ENCODE peak calls at places on chromosomes 4 and X, in six cellular contexts. Y, X, Q, B, E and O are unnamed samples. For H3K4me1, the result is how much of the 10 kb centered on the place peaks cover.

GRCh38 chr4:13524504-13525243 is 19.6 kb downstream of the NKX3-2 start:
- DNase-seq in Y (no peak), X (peak), Q (no peak), B (peak), E (no peak), O (peak)

GRCh38 chr4:184282895-184283654 is 65.4 kb upstream of the ENPP6 start:
- DNase-seq in Y (no peak), X (no peak), Q (no peak), B (no peak), E (no peak), O (no peak)

GRCh38 chr4:89803915-89804314 is 33.0 kb downstream of the SNCA start:
- DNase-seq in Y (no peak), X (no peak), Q (no peak), B (no peak), E (no peak), O (no peak)

GRCh38 chrX:66728818-66729271 is 90.0 kb upstream of the EDA2R start:
- DNase-seq in Y (peak), X (peak), Q (peak), B (peak), E (peak), O (peak)

GRCh38 chrX:48697182-48697727 is 721 bp downstream of the SUV39H1 start:
- DNase-seq in Y (no peak), X (no peak), Q (no peak), B (no peak), E (no peak), O (peak)

GRCh38 chr4:172688536-172688935 is 480.1 kb upstream of the GALNT7 start:
- DNase-seq in Y (no peak), X (no peak), Q (no peak), B (no peak), E (no peak), O (no peak)

GRCh38 chr4:118858779-118859178 is 22.9 kb upstream of the SEC24D start:
- DNase-seq in Y (no peak), X (no peak), Q (no peak), B (no peak), E (no peak), O (no peak)

GRCh38 chr4:103307479-103308042 is 109.4 kb upstream of the CENPE start:
- DNase-seq in Y (no peak), X (no peak), Q (no peak), B (no peak), E (no peak), O (no peak)

GRCh38 chr4:25368315-25368714 is 8.7 kb upstream of the ANAPC4 start:
- DNase-seq in Y (no peak), X (no peak), Q (no peak), B (no peak), E (no peak), O (no peak)

GRCh38 chr4:47031011-47031678 is at the start of gene GABRB1:
- DNase-seq in Y (peak), X (peak), Q (peak), B (peak), E (peak), O (peak)

GRCh38 chr4:726235-726787 is 20.7 kb downstream of the PCGF3 start:
- DNase-seq in Y (no peak), X (no peak), Q (peak), B (peak), E (no peak), O (peak)

GRCh38 chr4:95417531-95417930 is 131.2 kb downstream of the UNC5C start:
- DNase-seq in Y (no peak), X (no peak), Q (no peak), B (no peak), E (no peak), O (no peak)

GRCh38 chrX:133653363-133653762 is 238.1 kb upstream of the GPC4 start:
- DNase-seq in Y (no peak), X (no peak), Q (no peak), B (no peak), E (no peak), O (no peak)

GRCh38 chr4:39067451-39067850 is 5.4 kb downstream of the KLHL5 start:
- DNase-seq in Y (no peak), X (no peak), Q (no peak), B (no peak), E (no peak), O (no peak)

DNA sequence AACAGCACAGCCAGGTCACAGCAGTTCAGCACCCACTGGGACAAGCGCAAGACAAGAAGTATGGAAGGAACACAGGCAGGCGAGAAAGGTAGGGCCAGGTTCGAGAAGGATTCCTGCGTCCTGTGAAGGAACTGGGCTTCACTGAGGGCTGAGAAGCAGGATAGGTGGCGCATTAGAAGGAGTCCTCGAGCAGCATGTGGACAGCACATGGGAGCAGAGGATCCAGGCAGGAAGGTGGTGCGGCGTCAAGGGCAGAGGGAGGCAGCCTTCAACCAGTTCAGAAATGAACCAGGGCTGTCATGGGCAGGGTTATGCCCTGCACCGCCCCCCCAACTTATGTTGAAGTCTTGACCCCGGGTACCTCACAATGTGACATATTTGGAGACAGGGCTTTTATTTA is 30.8 kb upstream of the LAP3 start:
- DNase-seq in Y (no peak), X (no peak), Q (no peak), B (no peak), E (no peak), O (no peak)
- H3K23ac ChIP-seq in Y (no peak), X (no peak), Q (no peak), B (no peak), E (no peak), O (no peak)

DNA sequence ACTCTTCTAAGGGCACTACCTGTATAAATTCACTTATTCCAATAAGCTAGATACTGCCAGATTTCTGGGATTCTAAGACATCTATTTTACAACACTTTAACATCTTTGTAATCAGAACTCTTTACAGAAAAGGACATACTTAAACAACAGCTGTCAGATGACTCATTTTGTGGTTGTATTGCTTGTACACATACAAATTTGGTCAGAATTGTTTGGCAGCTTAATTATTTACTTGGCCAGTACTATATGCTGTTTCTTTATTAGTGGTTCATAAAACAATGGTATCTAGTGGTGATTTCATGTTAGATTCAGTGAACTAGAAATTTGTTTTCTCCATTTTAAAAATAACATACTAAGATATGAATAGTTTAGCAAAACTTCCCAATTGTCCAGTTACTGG is 27.2 kb downstream of the PALLD start:
- DNase-seq in Y (no peak), X (no peak), Q (no peak), B (peak), E (no peak), O (peak)
- H3K14ac ChIP-seq in Y (no peak), X (no peak), Q (no peak), B (no peak), E (no peak), O (no peak)

GRCh38 chrX:118528089-118528753 is 32.6 kb downstream of the DOCK11 start:
- DNase-seq in Y (no peak), X (no peak), Q (no peak), B (no peak), E (no peak), O (no peak)
- H3K4me1 ChIP-seq in Y (under half), X (under half), Q (under half), B (under half), E (under half), O (under half)

GRCh38 chr4:143185253-143186107 is 763 bp downstream of the USP38 start:
- DNase-seq in Y (peak), X (peak), Q (peak), B (peak), E (peak), O (peak)
- H3K23ac ChIP-seq in Y (peak), X (no peak), Q (no peak), B (peak), E (peak), O (peak)

GRCh38 chrX:12792711-12793110 is 1.5 kb downstream of the PRPS2 start:
- DNase-seq in Y (no peak), X (no peak), Q (no peak), B (no peak), E (no peak), O (no peak)

GRCh38 chrX:12790878-12791252 is 347 bp upstream of the PRPS2 start:
- DNase-seq in Y (no peak), X (no peak), Q (no peak), B (no peak), E (no peak), O (no peak)

GRCh38 chrX:12791253-12792228 is at the start of gene PRPS2:
- DNase-seq in Y (peak), X (peak), Q (no peak), B (peak), E (peak), O (peak)

GRCh38 chrX:12788645-12789044 is 2.6 kb upstream of the PRPS2 start:
- DNase-seq in Y (no peak), X (no peak), Q (no peak), B (no peak), E (no peak), O (no peak)

GRCh38 chrX:12789976-12790375 is 1.2 kb upstream of the PRPS2 start:
- DNase-seq in Y (no peak), X (no peak), Q (no peak), B (no peak), E (no peak), O (no peak)
- H3K14ac ChIP-seq in Y (no peak), X (no peak), Q (no peak), B (no peak), E (no peak), O (no peak)

GRCh38 chrX:68286980-68287379 is 146.3 kb downstream of the OPHN1 start:
- DNase-seq in Y (no peak), X (no peak), Q (no peak), B (no peak), E (no peak), O (no peak)
- H3K4me1 ChIP-seq in Y (under half), X (under half), Q (under half), B (under half), E (under half), O (under half)

GRCh38 chr4:98995183-98996055 is at the start of gene METAP1:
- DNase-seq in Y (peak), X (peak), Q (peak), B (peak), E (peak), O (peak)
- H3K23ac ChIP-seq in Y (no peak), X (no peak), Q (peak), B (peak), E (peak), O (peak)

DNA sequence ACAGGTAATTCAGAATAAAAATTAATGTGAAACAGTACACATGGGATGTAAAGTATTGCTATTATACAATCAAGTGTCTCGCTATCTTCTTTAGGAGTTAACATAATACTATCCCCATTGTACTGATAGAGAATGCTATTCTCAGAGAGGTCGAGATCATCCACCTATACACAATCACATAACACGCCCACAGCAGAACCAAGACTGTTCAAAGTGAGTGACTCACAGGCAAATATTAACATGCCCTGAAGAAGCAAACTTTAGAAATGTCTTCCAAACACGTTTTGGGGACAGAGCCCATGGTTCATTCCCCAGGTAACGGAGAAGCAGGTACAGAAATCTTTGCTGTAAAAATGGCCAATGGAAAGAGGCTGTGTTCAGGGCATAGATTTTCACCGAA is 50.1 kb upstream of the PHKA2 start:
- DNase-seq in Y (no peak), X (no peak), Q (no peak), B (no peak), E (no peak), O (no peak)
- H3K14ac ChIP-seq in Y (no peak), X (no peak), Q (no peak), B (no peak), E (no peak), O (no peak)